ENCODE peak calls at places on chromosomes 11 and 22, in six cellular contexts. S is progenitor cell of endocrine pancreas, C is psoas muscle, B is dorsolateral prefrontal cortex, T is GM12865, O is PC-9. L is an unnamed sample.

GRCh38 chr11:42957831-42958230 is 354.0 kb upstream of the API5 start:
- DNase-seq in S (no peak), C (no peak), B (no peak), T (no peak), O (no peak), L (no peak)

GRCh38 chr22:38267086-38267485 is 5.7 kb downstream of the TMEM184B start:
- DNase-seq in S (no peak), C (no peak), B (no peak), T (no peak), O (no peak), L (no peak)

GRCh38 chr11:6556139-6556949 is 47.1 kb downstream of the RRP8 start:
- DNase-seq in S (no peak), C (no peak), B (no peak), T (no peak), O (no peak), L (no peak)

GRCh38 chr11:11179239-11179638 is 173.8 kb downstream of the CSNK2A3 start:
- DNase-seq in S (no peak), C (no peak), B (no peak), T (no peak), O (no peak), L (no peak)

GRCh38 chr11:125443767-125444311 is 52.2 kb downstream of the FEZ1 start:
- DNase-seq in S (no peak), C (no peak), B (no peak), T (no peak), O (no peak), L (no peak)

GRCh38 chr11:92449222-92449621 is 224.6 kb downstream of the FAT3 start:
- DNase-seq in S (no peak), C (no peak), B (no peak), T (no peak), O (no peak), L (no peak)

GRCh38 chr11:16780698-16781550 is 42.5 kb downstream of the C11orf58 start:
- DNase-seq in S (no peak), C (no peak), B (no peak), T (no peak), O (no peak), L (no peak)

GRCh38 chr11:117874910-117875396 is 1.5 kb downstream of the FXYD6 start:
- DNase-seq in S (no peak), C (no peak), B (no peak), T (no peak), O (no peak), L (no peak)

GRCh38 chr22:30872282-30873041 is 96.1 kb downstream of the MORC2 start:
- DNase-seq in S (no peak), C (no peak), B (peak), T (no peak), O (no peak), L (no peak)

GRCh38 chr22:30833328-30833727 is 135.2 kb downstream of the MORC2 start:
- DNase-seq in S (no peak), C (no peak), B (no peak), T (no peak), O (peak), L (no peak)

GRCh38 chr11:67306769-67307544 is 3.6 kb downstream of the SSH3 start:
- DNase-seq in S (no peak), C (no peak), B (peak), T (no peak), O (no peak), L (no peak)

GRCh38 chr11:3231851-3232744 is at the start of gene MRGPRE:
- DNase-seq in S (no peak), C (no peak), B (peak), T (no peak), O (peak), L (peak)

GRCh38 chr22:23772315-23773246 is at the start of gene MMP11:
- DNase-seq in S (peak), C (peak), B (no peak), T (peak), O (peak), L (peak)

GRCh38 chr22:35150163-35151107 is 84.5 kb downstream of the ISX start:
- DNase-seq in S (peak), C (peak), B (peak), T (peak), O (peak), L (peak)

GRCh38 chr22:49920859-49921258 is 2.4 kb downstream of the CRELD2 start:
- DNase-seq in S (no peak), C (no peak), B (no peak), T (no peak), O (no peak), L (no peak)

GRCh38 chr11:2581151-2581930 is 118.5 kb downstream of the KCNQ1OT1 start:
- DNase-seq in S (peak), C (peak), B (peak), T (no peak), O (no peak), L (no peak)

GRCh38 chr11:107592813-107593212 is 1.9 kb downstream of the ELMOD1 start:
- DNase-seq in S (no peak), C (no peak), B (no peak), T (no peak), O (no peak), L (no peak)

GRCh38 chr11:78840190-78840589 is 265.5 kb upstream of the NARS2 start:
- DNase-seq in S (no peak), C (no peak), B (no peak), T (no peak), O (no peak), L (no peak)

GRCh38 chr11:78841451-78842060 is 266.9 kb upstream of the NARS2 start:
- DNase-seq in S (no peak), C (no peak), B (no peak), T (no peak), O (no peak), L (no peak)

GRCh38 chr11:78840623-78841022 is 266.0 kb upstream of the NARS2 start:
- DNase-seq in S (no peak), C (no peak), B (no peak), T (no peak), O (no peak), L (no peak)

GRCh38 chr11:78835646-78836045 is 261.0 kb upstream of the NARS2 start:
- DNase-seq in S (no peak), C (no peak), B (no peak), T (no peak), O (no peak), L (no peak)

GRCh38 chr11:78838417-78838816 is 263.8 kb upstream of the NARS2 start:
- DNase-seq in S (no peak), C (no peak), B (no peak), T (no peak), O (no peak), L (no peak)
- TF ChIP-seq CTCF in S (peak), C (no peak), B (no peak), T (no peak), O (no peak), L (no peak)

GRCh38 chr11:122756417-122756816 is 81.9 kb upstream of the CRTAM start:
- DNase-seq in S (no peak), C (peak), B (no peak), T (peak), O (no peak), L (peak)
- TF ChIP-seq CTCF in S (no peak), C (no peak), B (peak), T (peak), O (no peak), L (peak)

GRCh38 chr11:128741511-128741910 is 47.6 kb downstream of the FLI1 start:
- DNase-seq in S (no peak), C (no peak), B (no peak), T (no peak), O (no peak), L (no peak)

GRCh38 chr11:128747728-128748148 is 53.9 kb downstream of the FLI1 start:
- DNase-seq in S (no peak), C (no peak), B (no peak), T (no peak), O (no peak), L (no peak)

GRCh38 chr11:128741928-128742327 is 48.1 kb downstream of the FLI1 start:
- DNase-seq in S (no peak), C (no peak), B (no peak), T (no peak), O (no peak), L (no peak)

GRCh38 chr11:128749986-128750385 is 56.1 kb downstream of the FLI1 start:
- DNase-seq in S (no peak), C (no peak), B (no peak), T (no peak), O (no peak), L (no peak)

GRCh38 chr11:128745296-128746183 is 51.7 kb downstream of the FLI1 start:
- DNase-seq in S (no peak), C (no peak), B (no peak), T (no peak), O (no peak), L (no peak)
- TF ChIP-seq CTCF in S (no peak), C (no peak), B (no peak), T (no peak), O (no peak), L (no peak)

GRCh38 chr11:41246399-41246745 is 213.1 kb downstream of the LRRC4C start:
- DNase-seq in S (no peak), C (peak), B (no peak), T (no peak), O (no peak), L (no peak)

GRCh38 chr11:41250408-41250807 is 209.0 kb downstream of the LRRC4C start:
- DNase-seq in S (no peak), C (no peak), B (no peak), T (no peak), O (no peak), L (no peak)

GRCh38 chr11:41245184-41245583 is 214.3 kb downstream of the LRRC4C start:
- DNase-seq in S (no peak), C (no peak), B (peak), T (no peak), O (no peak), L (no peak)

GRCh38 chr11:41245704-41246398 is 213.6 kb downstream of the LRRC4C start:
- DNase-seq in S (no peak), C (peak), B (no peak), T (peak), O (no peak), L (no peak)
- TF ChIP-seq CTCF in S (no peak), C (no peak), B (no peak), T (peak), O (no peak), L (no peak)

GRCh38 chr11:74950374-74950969 is 1.4 kb downstream of the SPCS2 start:
- DNase-seq in S (no peak), C (no peak), B (no peak), T (peak), O (no peak), L (no peak)

GRCh38 chr11:74951241-74951640 is 2.2 kb downstream of the SPCS2 start:
- DNase-seq in S (no peak), C (no peak), B (no peak), T (peak), O (no peak), L (no peak)

GRCh38 chr11:74948546-74948897 is 369 bp downstream of the XRRA1 start:
- DNase-seq in S (no peak), C (no peak), B (no peak), T (no peak), O (no peak), L (no peak)

GRCh38 chr11:74948898-74949747 is at the start of the genes SPCS2 and XRRA1:
- DNase-seq in S (peak), C (peak), B (peak), T (peak), O (peak), L (peak)

DNA sequence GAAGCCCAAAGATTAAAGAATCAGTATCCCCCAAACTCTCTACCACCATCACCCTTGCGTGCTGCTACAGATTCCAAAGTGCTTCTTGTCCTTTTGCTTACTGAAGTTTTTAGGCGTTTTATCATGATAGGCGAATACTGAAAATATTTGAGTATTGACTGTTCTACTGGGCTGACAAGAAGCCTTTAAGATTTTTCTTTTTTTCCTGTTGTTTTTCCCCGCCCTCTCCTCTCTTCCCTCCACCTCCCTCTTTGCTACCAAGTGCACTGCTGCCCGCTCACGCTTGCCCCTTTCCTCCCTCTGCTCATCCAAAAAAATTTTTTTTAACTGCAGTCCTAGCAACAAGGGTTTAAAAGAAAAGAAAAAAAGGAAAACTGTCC is 672 bp downstream of the SPCS2 start:
- DNase-seq in S (no peak), C (no peak), B (no peak), T (no peak), O (no peak), L (no peak)
- TF ChIP-seq CTCF in S (no peak), C (no peak), B (no peak), T (no peak), O (no peak), L (no peak)

GRCh38 chr11:28026634-28027290 is 81.2 kb downstream of the KIF18A start:
- DNase-seq in S (no peak), C (no peak), B (no peak), T (no peak), O (no peak), L (no peak)
- TF ChIP-seq CTCF in S (no peak), C (no peak), B (no peak), T (no peak), O (no peak), L (no peak)

GRCh38 chr11:112334381-112334780 is 73.7 kb upstream of the PLET1 start:
- DNase-seq in S (no peak), C (no peak), B (no peak), T (no peak), O (peak), L (no peak)
- TF ChIP-seq CTCF in S (no peak), C (no peak), B (no peak), T (no peak), O (no peak), L (no peak)

GRCh38 chr11:132300283-132300682 is 929.9 kb downstream of the NTM start:
- DNase-seq in S (no peak), C (no peak), B (no peak), T (peak), O (no peak), L (no peak)
- TF ChIP-seq CTCF in S (peak), C (no peak), B (no peak), T (peak), O (peak), L (peak)

GRCh38 chr11:86515297-86516094 is 140.8 kb downstream of the CCDC81 start:
- DNase-seq in S (no peak), C (no peak), B (no peak), T (no peak), O (peak), L (no peak)
- TF ChIP-seq CTCF in S (no peak), C (no peak), B (no peak), T (no peak), O (no peak), L (no peak)

GRCh38 chr11:44977493-44977984 is 26.9 kb upstream of the TP53I11 start:
- DNase-seq in S (no peak), C (no peak), B (no peak), T (no peak), O (peak), L (no peak)
- TF ChIP-seq CTCF in S (peak), C (no peak), B (no peak), T (no peak), O (no peak), L (no peak)

L was measured in GM10248.